ENCODE peak calls at places on chromosomes 5 and 9, in six cellular contexts. One of them, this sample, is unnamed.

GRCh38 chr5:169171495-169171894 is 129.4 kb downstream of the SLIT3 start:
- DNase-seq in upper lobe of right lung: no peak
- DNase-seq in ELR: no peak
- DNase-seq in non-pigmented ciliary epithelial cell: no peak
- DNase-seq in AG08396: no peak
- DNase-seq in HEK293T: no peak
- DNase-seq in this sample: no peak

GRCh38 chr5:157312492-157312891 is 46.6 kb downstream of the CYFIP2 start:
- DNase-seq in AG08396: peak; percentile 82
- DNase-seq in HEK293T: peak; percentile 67
- DNase-seq in ELR: peak; percentile 76
- DNase-seq in non-pigmented ciliary epithelial cell: peak; percentile 42
- DNase-seq in upper lobe of right lung: no peak
- DNase-seq in this sample: peak; percentile 75

GRCh38 chr5:181044093-181044599 is 4.1 kb downstream of the BTNL9 start:
- DNase-seq in ELR: no peak
- DNase-seq in upper lobe of right lung: no peak
- DNase-seq in HEK293T: no peak
- DNase-seq in AG08396: no peak
- DNase-seq in non-pigmented ciliary epithelial cell: no peak
- DNase-seq in this sample: no peak

GRCh38 chr5:170630711-170631141 is 126.9 kb downstream of the KCNIP1 start:
- DNase-seq in HEK293T: no peak
- DNase-seq in non-pigmented ciliary epithelial cell: no peak
- DNase-seq in ELR: no peak
- DNase-seq in AG08396: no peak
- DNase-seq in upper lobe of right lung: no peak
- DNase-seq in this sample: peak; percentile 21

GRCh38 chr9:34744295-34745221 is 34.6 kb upstream of the CCL21 start:
- DNase-seq in upper lobe of right lung: no peak
- DNase-seq in HEK293T: no peak
- DNase-seq in ELR: peak; percentile 43
- DNase-seq in non-pigmented ciliary epithelial cell: peak; percentile 11
- DNase-seq in AG08396: peak; percentile 54
- DNase-seq in this sample: no peak

GRCh38 chr9:73149371-73150067 is 2.1 kb upstream of the ANXA1 start:
- DNase-seq in HEK293T: no peak
- DNase-seq in upper lobe of right lung: no peak
- DNase-seq in AG08396: peak; percentile 42
- DNase-seq in ELR: peak; percentile 96
- DNase-seq in non-pigmented ciliary epithelial cell: peak; percentile 81
- DNase-seq in this sample: peak; percentile 86

GRCh38 chr5:59722875-59723274 is 170.7 kb downstream of the PDE4D start:
- DNase-seq in HEK293T: no peak
- DNase-seq in AG08396: no peak
- DNase-seq in ELR: peak; percentile 79
- DNase-seq in non-pigmented ciliary epithelial cell: no peak
- DNase-seq in upper lobe of right lung: no peak
- DNase-seq in this sample: peak; percentile 78

GRCh38 chr9:398085-398484 is 183.4 kb downstream of the DOCK8 start:
- DNase-seq in non-pigmented ciliary epithelial cell: no peak
- DNase-seq in AG08396: no peak
- DNase-seq in upper lobe of right lung: no peak
- DNase-seq in ELR: no peak
- DNase-seq in HEK293T: no peak
- DNase-seq in this sample: no peak

GRCh38 chr5:135191084-135191826 is 157.2 kb upstream of the PITX1 start:
- DNase-seq in non-pigmented ciliary epithelial cell: no peak
- DNase-seq in upper lobe of right lung: peak; percentile 88
- DNase-seq in ELR: peak; percentile 78
- DNase-seq in HEK293T: peak; percentile 85
- DNase-seq in AG08396: peak; percentile 78
- DNase-seq in this sample: peak; percentile 72

GRCh38 chr5:137737349-137738256 is 1.7 kb upstream of the KLHL3 start:
- DNase-seq in non-pigmented ciliary epithelial cell: no peak
- DNase-seq in HEK293T: no peak
- DNase-seq in upper lobe of right lung: no peak
- DNase-seq in AG08396: no peak
- DNase-seq in ELR: peak; percentile 90
- DNase-seq in this sample: peak; percentile 39

GRCh38 chr9:83639266-83639665 is 16.3 kb downstream of the IDNK start:
- DNase-seq in ELR: no peak
- DNase-seq in AG08396: no peak
- DNase-seq in upper lobe of right lung: no peak
- DNase-seq in non-pigmented ciliary epithelial cell: no peak
- DNase-seq in HEK293T: no peak
- DNase-seq in this sample: peak; percentile 42

GRCh38 chr5:172172912-172173591 is 15.0 kb downstream of the STK10 start:
- DNase-seq in upper lobe of right lung: no peak
- DNase-seq in ELR: peak; percentile 68
- DNase-seq in HEK293T: no peak
- DNase-seq in non-pigmented ciliary epithelial cell: no peak
- DNase-seq in AG08396: no peak
- DNase-seq in this sample: no peak

GRCh38 chr5:97002983-97003382 is 67.1 kb downstream of the LNPEP start:
- DNase-seq in AG08396: no peak
- DNase-seq in ELR: peak; percentile 13
- DNase-seq in non-pigmented ciliary epithelial cell: no peak
- DNase-seq in upper lobe of right lung: no peak
- DNase-seq in HEK293T: no peak
- DNase-seq in this sample: no peak

GRCh38 chr9:135488527-135488926 is 8.9 kb downstream of the PPP1R26 start:
- DNase-seq in ELR: no peak
- DNase-seq in HEK293T: no peak
- DNase-seq in upper lobe of right lung: no peak
- DNase-seq in non-pigmented ciliary epithelial cell: no peak
- DNase-seq in AG08396: no peak
- DNase-seq in this sample: no peak

GRCh38 chr5:175672976-175673648 is 15.2 kb downstream of the HRH2 start:
- DNase-seq in ELR: no peak
- DNase-seq in AG08396: no peak
- DNase-seq in upper lobe of right lung: peak; percentile 54
- DNase-seq in non-pigmented ciliary epithelial cell: no peak
- DNase-seq in HEK293T: no peak
- DNase-seq in this sample: no peak

GRCh38 chr9:77495834-77496671 is 152.1 kb downstream of the GNA14 start:
- DNase-seq in AG08396: peak; percentile 30
- DNase-seq in non-pigmented ciliary epithelial cell: no peak
- DNase-seq in HEK293T: no peak
- DNase-seq in upper lobe of right lung: no peak
- DNase-seq in ELR: peak; percentile 23
- DNase-seq in this sample: peak; percentile 37

GRCh38 chr5:74625742-74626241 is 14.7 kb downstream of the ENC1 start:
- DNase-seq in HEK293T: peak; percentile 28
- DNase-seq in upper lobe of right lung: no peak
- DNase-seq in AG08396: no peak
- DNase-seq in ELR: peak; percentile 27
- DNase-seq in non-pigmented ciliary epithelial cell: no peak
- DNase-seq in this sample: no peak

GRCh38 chr5:135377751-135378680 is 21.0 kb downstream of the MACROH2A1 start:
- DNase-seq in upper lobe of right lung: no peak
- DNase-seq in AG08396: no peak
- DNase-seq in ELR: peak; percentile 35
- DNase-seq in HEK293T: no peak
- DNase-seq in non-pigmented ciliary epithelial cell: no peak
- DNase-seq in this sample: no peak

GRCh38 chr9:106156462-106156861 is 462.1 kb downstream of the TMEM38B start:
- DNase-seq in AG08396: no peak
- DNase-seq in upper lobe of right lung: no peak
- DNase-seq in non-pigmented ciliary epithelial cell: no peak
- DNase-seq in HEK293T: no peak
- DNase-seq in ELR: no peak
- DNase-seq in this sample: no peak

GRCh38 chr5:15573594-15573993 is 73.6 kb downstream of the FBXL7 start:
- DNase-seq in ELR: peak; percentile 17
- DNase-seq in non-pigmented ciliary epithelial cell: no peak
- DNase-seq in upper lobe of right lung: no peak
- DNase-seq in AG08396: no peak
- DNase-seq in HEK293T: no peak
- DNase-seq in this sample: no peak

GRCh38 chr5:125290935-125291334 is 544.5 kb upstream of the ZNF608 start:
- DNase-seq in non-pigmented ciliary epithelial cell: no peak
- DNase-seq in ELR: no peak
- DNase-seq in HEK293T: no peak
- DNase-seq in AG08396: no peak
- DNase-seq in upper lobe of right lung: no peak
- DNase-seq in this sample: no peak

GRCh38 chr5:119651496-119651895 is 22.1 kb downstream of the FAM170A start:
- DNase-seq in upper lobe of right lung: no peak
- DNase-seq in ELR: no peak
- DNase-seq in non-pigmented ciliary epithelial cell: no peak
- DNase-seq in AG08396: no peak
- DNase-seq in HEK293T: no peak
- DNase-seq in this sample: no peak

GRCh38 chr5:66472010-66472409 is 124.2 kb upstream of the MAST4 start:
- DNase-seq in ELR: no peak
- DNase-seq in non-pigmented ciliary epithelial cell: no peak
- DNase-seq in AG08396: no peak
- DNase-seq in HEK293T: no peak
- DNase-seq in upper lobe of right lung: no peak
- DNase-seq in this sample: no peak

GRCh38 chr5:159820692-159821091 is 95.6 kb upstream of the ADRA1B start:
- DNase-seq in ELR: no peak
- DNase-seq in non-pigmented ciliary epithelial cell: no peak
- DNase-seq in HEK293T: no peak
- DNase-seq in upper lobe of right lung: no peak
- DNase-seq in AG08396: no peak
- DNase-seq in this sample: no peak

GRCh38 chr9:36306481-36307306 is 48.4 kb upstream of the GNE start:
- DNase-seq in ELR: peak; percentile 58
- DNase-seq in upper lobe of right lung: no peak
- DNase-seq in AG08396: no peak
- DNase-seq in HEK293T: no peak
- DNase-seq in non-pigmented ciliary epithelial cell: no peak
- DNase-seq in this sample: peak; percentile 44

GRCh38 chr5:168592014-168592368 is 12.8 kb upstream of the PANK3 start:
- DNase-seq in non-pigmented ciliary epithelial cell: no peak
- DNase-seq in upper lobe of right lung: peak; percentile 65
- DNase-seq in AG08396: no peak
- DNase-seq in HEK293T: no peak
- DNase-seq in ELR: no peak
- DNase-seq in this sample: no peak

GRCh38 chr5:171901764-171902163 is 104.7 kb downstream of the FBXW11 start:
- DNase-seq in upper lobe of right lung: no peak
- DNase-seq in HEK293T: no peak
- DNase-seq in non-pigmented ciliary epithelial cell: no peak
- DNase-seq in ELR: no peak
- DNase-seq in AG08396: no peak
- DNase-seq in this sample: no peak

GRCh38 chr5:115461506-115462290 is 82.9 kb downstream of the FEM1C start:
- DNase-seq in non-pigmented ciliary epithelial cell: peak; percentile 72
- DNase-seq in upper lobe of right lung: no peak
- DNase-seq in ELR: peak; percentile 97
- DNase-seq in AG08396: peak; percentile 35
- DNase-seq in HEK293T: no peak
- DNase-seq in this sample: peak; percentile 55

GRCh38 chr5:136656811-136657210 is 291.5 kb upstream of the TRPC7 start:
- DNase-seq in non-pigmented ciliary epithelial cell: peak; percentile 5
- DNase-seq in HEK293T: no peak
- DNase-seq in AG08396: no peak
- DNase-seq in ELR: peak; percentile 2
- DNase-seq in upper lobe of right lung: no peak
- DNase-seq in this sample: no peak

GRCh38 chr5:149969181-149969950 is 8.8 kb downstream of the SLC26A2 start:
- DNase-seq in upper lobe of right lung: no peak
- DNase-seq in AG08396: no peak
- DNase-seq in HEK293T: no peak
- DNase-seq in ELR: no peak
- DNase-seq in non-pigmented ciliary epithelial cell: no peak
- DNase-seq in this sample: no peak

GRCh38 chr5:151550146-151550545 is 41.0 kb downstream of the FAT2 start:
- DNase-seq in AG08396: no peak
- DNase-seq in upper lobe of right lung: no peak
- DNase-seq in HEK293T: no peak
- DNase-seq in non-pigmented ciliary epithelial cell: no peak
- DNase-seq in ELR: no peak
- DNase-seq in this sample: no peak

GRCh38 chr5:107864793-107865192 is 194.1 kb upstream of the EFNA5 start:
- DNase-seq in HEK293T: no peak
- DNase-seq in upper lobe of right lung: no peak
- DNase-seq in non-pigmented ciliary epithelial cell: no peak
- DNase-seq in AG08396: peak; percentile 24
- DNase-seq in ELR: no peak
- DNase-seq in this sample: no peak

GRCh38 chr9:124251605-124252366 is 6.0 kb upstream of the NEK6 start:
- DNase-seq in upper lobe of right lung: no peak
- DNase-seq in non-pigmented ciliary epithelial cell: no peak
- DNase-seq in HEK293T: no peak
- DNase-seq in ELR: peak; percentile 91
- DNase-seq in AG08396: no peak
- DNase-seq in this sample: peak; percentile 34

GRCh38 chr9:37897665-37898064 is 6.3 kb downstream of the SLC25A51 start:
- DNase-seq in non-pigmented ciliary epithelial cell: no peak
- DNase-seq in upper lobe of right lung: no peak
- DNase-seq in AG08396: peak; percentile 30
- DNase-seq in HEK293T: no peak
- DNase-seq in ELR: peak; percentile 79
- DNase-seq in this sample: peak; percentile 75

GRCh38 chr5:169181785-169182184 is 119.2 kb downstream of the SLIT3 start:
- DNase-seq in upper lobe of right lung: no peak
- DNase-seq in ELR: no peak
- DNase-seq in non-pigmented ciliary epithelial cell: no peak
- DNase-seq in HEK293T: no peak
- DNase-seq in AG08396: no peak
- DNase-seq in this sample: no peak

GRCh38 chr5:13354611-13355010 is 589.9 kb downstream of the DNAH5 start:
- DNase-seq in upper lobe of right lung: no peak
- DNase-seq in AG08396: no peak
- DNase-seq in ELR: no peak
- DNase-seq in non-pigmented ciliary epithelial cell: no peak
- DNase-seq in HEK293T: no peak
- DNase-seq in this sample: no peak

GRCh38 chr9:120490888-120491595 is 88.9 kb downstream of the CDK5RAP2 start:
- DNase-seq in HEK293T: no peak
- DNase-seq in non-pigmented ciliary epithelial cell: no peak
- DNase-seq in upper lobe of right lung: no peak
- DNase-seq in AG08396: no peak
- DNase-seq in ELR: no peak
- DNase-seq in this sample: no peak

GRCh38 chr5:36017004-36017403 is 25.8 kb upstream of the UGT3A1 start:
- DNase-seq in AG08396: no peak
- DNase-seq in upper lobe of right lung: no peak
- DNase-seq in HEK293T: no peak
- DNase-seq in ELR: no peak
- DNase-seq in non-pigmented ciliary epithelial cell: no peak
- DNase-seq in this sample: no peak

GRCh38 chr5:119036101-119036762 is 34.7 kb upstream of the DMXL1 start:
- DNase-seq in non-pigmented ciliary epithelial cell: peak; percentile 50
- DNase-seq in ELR: peak; percentile 93
- DNase-seq in AG08396: peak; percentile 41
- DNase-seq in HEK293T: no peak
- DNase-seq in upper lobe of right lung: no peak
- DNase-seq in this sample: peak; percentile 44

This sample was measured in lung microvascular endothelial cell.